ENCODE peak calls at places on chromosome 4, in nine cellular contexts. T is NCI-H446 treated with DMSO at 0.1 percent for 48 hours; Q is activated CD4-positive, alpha-beta memory T cell treated with anti-CD3 and anti-CD28 coated beads for 36 hours; O is iris pigment epithelial cell; U is stimulated activated CD8-positive, alpha-beta memory T cell treated with anti-CD3 and anti-CD28 coated beads, Interleukin-4, amount 100 ng/mL, for 48 hours; C is cardiac muscle cell; E is CD4-positive, alpha-beta memory T cell; H is fibroblast of the aortic adventitia; S is A549. N is an unnamed sample.

GRCh38 chr4:159764343-159764952 is 661.6 kb downstream of the RAPGEF2 start:
- DNase-seq in C (peak), E (no peak), T (peak), U (no peak), H (peak), Q (no peak), O (peak), S (peak), N (no peak)

GRCh38 chr4:84379881-84380618 is 119.0 kb downstream of the NKX6-1 start:
- DNase-seq in O (peak), E (no peak), S (peak), H (peak), Q (no peak), C (no peak), T (no peak), U (no peak), N (no peak)

GRCh38 chr4:147843162-147843561 is 111.3 kb downstream of the ARHGAP10 start:
- DNase-seq in E (no peak), C (no peak), T (no peak), H (no peak), S (peak), Q (peak), O (no peak), U (no peak), N (peak)

GRCh38 chr4:54386270-54386669 is 157.2 kb downstream of the PDGFRA start:
- DNase-seq in Q (no peak), C (no peak), T (no peak), O (no peak), E (no peak), H (no peak), U (no peak), S (no peak), N (no peak)

GRCh38 chr4:53315300-53315699 is 50.6 kb downstream of the SCFD2 start:
- DNase-seq in E (no peak), U (no peak), T (no peak), O (no peak), H (peak), S (no peak), Q (no peak), C (no peak), N (no peak)

GRCh38 chr4:106304632-106305031 is 11.4 kb downstream of the TBCK start:
- DNase-seq in S (no peak), T (no peak), Q (no peak), O (no peak), C (no peak), H (no peak), U (no peak), E (no peak), N (no peak)

GRCh38 chr4:125801924-125802323 is 487.2 kb downstream of the FAT4 start:
- DNase-seq in U (no peak), C (no peak), E (no peak), O (no peak), S (no peak), T (no peak), H (no peak), Q (no peak), N (no peak)

GRCh38 chr4:101315041-101315440 is 32.3 kb downstream of the PPP3CA start:
- DNase-seq in U (no peak), C (no peak), S (no peak), Q (no peak), H (no peak), T (no peak), O (no peak), E (no peak), N (no peak)

GRCh38 chr4:87030606-87031441 is 96.0 kb downstream of the AFF1 start:
- DNase-seq in Q (no peak), S (no peak), T (no peak), E (no peak), O (peak), U (no peak), C (peak), H (peak), N (no peak)

GRCh38 chr4:174408841-174409552 is 113.3 kb downstream of the HPGD start:
- DNase-seq in U (no peak), C (no peak), S (no peak), E (no peak), T (no peak), O (no peak), Q (no peak), H (no peak), N (no peak)

GRCh38 chr4:22233257-22233656 is 282.6 kb downstream of the ADGRA3 start:
- DNase-seq in E (no peak), C (peak), S (no peak), O (no peak), Q (no peak), H (no peak), T (no peak), U (no peak), N (no peak)

GRCh38 chr4:53477038-53477565 is 99.7 kb downstream of the FIP1L1 start:
- DNase-seq in U (no peak), T (no peak), C (no peak), Q (no peak), O (peak), H (peak), E (no peak), S (no peak), N (peak)

GRCh38 chr4:63717384-63717783 is 691.9 kb downstream of the TECRL start:
- DNase-seq in E (no peak), S (peak), C (peak), H (no peak), O (peak), Q (no peak), U (no peak), T (peak), N (no peak)

GRCh38 chr4:174283507-174284180 is at the start of the genes CEP44 and FBXO8:
- DNase-seq in O (peak), T (peak), U (peak), H (peak), C (peak), Q (peak), S (peak), E (peak), N (peak)

GRCh38 chr4:96379524-96379923 is 539.6 kb downstream of the PDHA2 start:
- DNase-seq in H (no peak), C (no peak), T (no peak), U (no peak), E (no peak), Q (no peak), O (no peak), S (no peak), N (no peak)

GRCh38 chr4:170058745-170059144 is 31.0 kb downstream of the AADAT start:
- DNase-seq in S (no peak), H (no peak), O (no peak), T (no peak), Q (no peak), U (no peak), E (no peak), C (no peak), N (no peak)

GRCh38 chr4:89294583-89295244 is 12.9 kb downstream of the GPRIN3 start:
- DNase-seq in O (no peak), S (no peak), U (no peak), E (peak), C (no peak), T (no peak), Q (no peak), H (no peak), N (no peak)

GRCh38 chr4:186829740-186830449 is 106.2 kb upstream of the FAT1 start:
- DNase-seq in T (no peak), H (peak), O (peak), Q (no peak), S (no peak), U (no peak), E (no peak), C (no peak), N (no peak)

GRCh38 chr4:94491322-94491721 is 39.6 kb downstream of the PDLIM5 start:
- DNase-seq in U (no peak), O (peak), Q (no peak), H (peak), T (no peak), E (no peak), C (no peak), S (no peak), N (no peak)

GRCh38 chr4:133320576-133321170 is 171.6 kb downstream of the PCDH10 start:
- DNase-seq in Q (no peak), S (peak), O (peak), E (no peak), U (no peak), C (peak), H (peak), T (peak), N (peak)

GRCh38 chr4:127632420-127633403 is at the start of gene INTU:
- DNase-seq in T (peak), E (no peak), C (peak), U (peak), S (peak), O (peak), Q (peak), H (peak), N (peak)

GRCh38 chr4:89371614-89372013 is 64.0 kb upstream of the GPRIN3 start:
- DNase-seq in E (no peak), O (no peak), Q (no peak), U (no peak), S (no peak), H (no peak), C (peak), T (no peak), N (no peak)

GRCh38 chr4:33255094-33255493 is 2534.9 kb downstream of the PCDH7 start:
- DNase-seq in E (no peak), O (no peak), S (no peak), H (no peak), C (no peak), U (no peak), Q (no peak), T (no peak), N (peak)

GRCh38 chr4:173466101-173466500 is 63.9 kb downstream of the HAND2 start:
- DNase-seq in U (no peak), T (no peak), E (no peak), Q (no peak), C (no peak), H (peak), S (no peak), O (no peak), N (no peak)

GRCh38 chr4:145732416-145732815 is 52.5 kb downstream of the C4orf51 start:
- DNase-seq in C (no peak), T (no peak), Q (peak), H (no peak), E (no peak), O (no peak), U (peak), S (no peak), N (no peak)

GRCh38 chr4:3810111-3810680 is 44.0 kb downstream of the ADRA2C start:
- DNase-seq in C (no peak), U (no peak), T (no peak), O (no peak), Q (no peak), E (no peak), H (no peak), S (no peak), N (no peak)

GRCh38 chr4:173934933-173935620 is 348.4 kb downstream of the FBXO8 start:
- DNase-seq in O (peak), T (no peak), H (peak), U (no peak), C (peak), Q (no peak), S (no peak), E (no peak), N (no peak)

GRCh38 chr4:163610642-163611041 is 116.2 kb downstream of the TMA16 start:
- DNase-seq in C (no peak), Q (no peak), T (no peak), U (no peak), S (no peak), H (no peak), O (no peak), E (no peak), N (no peak)

GRCh38 chr4:68342139-68342538 is 7.8 kb downstream of the YTHDC1 start:
- DNase-seq in E (no peak), S (peak), C (no peak), H (peak), T (peak), U (no peak), O (peak), Q (no peak), N (no peak)

GRCh38 chr4:149345424-149345823 is 470.2 kb downstream of the IQCM start:
- DNase-seq in T (no peak), S (no peak), U (no peak), Q (no peak), O (no peak), C (no peak), H (no peak), E (no peak), N (no peak)

GRCh38 chr4:119647558-119647957 is 19.0 kb upstream of the PDE5A start:
- DNase-seq in Q (no peak), T (no peak), S (no peak), O (peak), U (no peak), E (no peak), C (no peak), H (peak), N (no peak)

GRCh38 chr4:600850-601515 is 24.4 kb upstream of the PDE6B start:
- DNase-seq in C (no peak), E (no peak), S (no peak), H (no peak), O (no peak), U (peak), T (no peak), Q (peak), N (no peak)

GRCh38 chr4:61533140-61533539 is 333.0 kb downstream of the ADGRL3 start:
- DNase-seq in H (no peak), Q (no peak), C (no peak), U (no peak), E (no peak), T (no peak), O (peak), S (no peak), N (no peak)